ENCODE peak calls at places on chromosomes 2 and 18, in eight cellular contexts. E is fibroblast of pulmonary artery, V is HEK293T, T is T-cell, C is T-helper 9 cell, F is germinal center, R is spleen, Q is AG04449. J is an unnamed sample.

GRCh38 chr2:189149981-189150380 is 29.6 kb downstream of the COL5A2 start:
- DNase-seq in F (no peak), C (no peak), V (no peak), T (no peak), Q (no peak), R (no peak), E (peak), J (no peak)

GRCh38 chr2:226544581-226545210 is 254.9 kb downstream of the IRS1 start:
- DNase-seq in R (no peak), T (no peak), C (no peak), V (no peak), E (no peak), F (no peak), Q (no peak), J (no peak)

GRCh38 chr2:168222095-168222494 is 25.3 kb downstream of the STK39 start:
- DNase-seq in T (no peak), V (no peak), F (no peak), C (no peak), R (no peak), E (no peak), Q (no peak), J (no peak)

GRCh38 chr2:154293864-154294263 is 404.6 kb upstream of the KCNJ3 start:
- DNase-seq in Q (no peak), E (no peak), C (no peak), T (no peak), F (no peak), V (no peak), R (no peak), J (no peak)

GRCh38 chr18:59881728-59882685 is 17.8 kb upstream of the PMAIP1 start:
- DNase-seq in Q (no peak), C (no peak), R (no peak), V (no peak), E (peak), F (no peak), T (no peak), J (peak)

GRCh38 chr2:85303780-85304531 is 23.8 kb downstream of the TGOLN2 start:
- DNase-seq in E (no peak), F (no peak), C (no peak), Q (no peak), T (no peak), V (no peak), R (peak), J (no peak)

GRCh38 chr2:75729861-75730260 is 19.1 kb upstream of the GCFC2 start:
- DNase-seq in V (no peak), Q (no peak), T (no peak), R (no peak), F (no peak), C (no peak), E (peak), J (no peak)

GRCh38 chr18:11850821-11851155 is 425 bp upstream of the CHMP1B start:
- DNase-seq in T (no peak), R (no peak), E (no peak), F (peak), C (no peak), V (no peak), Q (no peak), J (no peak)

GRCh38 chr2:156322103-156322671 is 10.3 kb downstream of the NR4A2 start:
- DNase-seq in Q (no peak), E (peak), V (no peak), T (peak), R (no peak), F (no peak), C (no peak), J (peak)

GRCh38 chr2:64362562-64363026 is 91.4 kb upstream of the LGALSL start:
- DNase-seq in R (no peak), E (no peak), V (no peak), T (no peak), C (no peak), F (no peak), Q (no peak), J (no peak)

GRCh38 chr2:222305510-222306392 is 7.0 kb upstream of the PAX3 start:
- DNase-seq in E (no peak), R (peak), Q (no peak), F (no peak), T (no peak), C (no peak), V (no peak), J (no peak)

GRCh38 chr2:82789886-82790276 is 1669.2 kb downstream of the SUCLG1 start:
- DNase-seq in R (no peak), V (no peak), E (peak), F (no peak), T (no peak), C (no peak), Q (no peak), J (no peak)

GRCh38 chr2:59787095-59787494 is 766.4 kb downstream of the BCL11A start:
- DNase-seq in T (no peak), F (no peak), Q (no peak), E (no peak), R (no peak), V (no peak), C (no peak), J (no peak)

GRCh38 chr2:177902395-177903160 is 170.0 kb downstream of the PDE11A start:
- DNase-seq in R (no peak), C (no peak), F (no peak), V (no peak), T (no peak), E (no peak), Q (no peak), J (no peak)

GRCh38 chr2:33660416-33661118 is 61.5 kb upstream of the FAM98A start:
- DNase-seq in V (no peak), T (no peak), Q (no peak), R (no peak), F (no peak), C (no peak), E (no peak), J (no peak)

GRCh38 chr2:156199588-156199987 is 132.9 kb downstream of the NR4A2 start:
- DNase-seq in V (no peak), R (no peak), T (no peak), F (no peak), Q (no peak), C (no peak), E (no peak), J (no peak)

GRCh38 chr2:45210466-45211195 is 201.4 kb upstream of the SIX2 start:
- DNase-seq in T (no peak), V (no peak), C (no peak), Q (no peak), R (no peak), E (no peak), F (no peak), J (no peak)

GRCh38 chr2:161237397-161238263 is 70.6 kb upstream of the PSMD14 start:
- DNase-seq in E (peak), Q (no peak), V (no peak), C (peak), F (no peak), R (peak), T (peak), J (peak)

GRCh38 chr2:64454316-64455030 is 511 bp downstream of the LGALSL start:
- DNase-seq in Q (no peak), V (peak), F (peak), C (peak), R (peak), E (peak), T (peak), J (peak)

GRCh38 chr2:96111823-96112500 is 4.4 kb downstream of the ADRA2B start:
- DNase-seq in C (no peak), R (peak), Q (no peak), V (no peak), E (no peak), F (no peak), T (no peak), J (no peak)

GRCh38 chr18:62327977-62328376 is 2.9 kb downstream of the TNFRSF11A start:
- DNase-seq in F (no peak), R (no peak), Q (no peak), E (no peak), T (no peak), V (no peak), C (no peak), J (no peak)

GRCh38 chr18:5294113-5294617 is 1.4 kb downstream of the ZBTB14 start:
- DNase-seq in F (no peak), R (no peak), E (no peak), C (peak), Q (no peak), T (peak), V (no peak), J (no peak)